ENCODE peak calls at places on chromosomes 11 and 22, in six cellular contexts. One of them, this sample, is unnamed.

GRCh38 chr11:12677131-12677530 is 2.9 kb downstream of the TEAD1 start:
- DNase-seq in effector CD8-positive, alpha-beta T cell: no peak
- DNase-seq in fibroblast of mammary gland: peak
- DNase-seq in tibial artery: no peak
- DNase-seq in activated B cell treated with CpG ODN at 0.5 μM for 24 hours: no peak
- DNase-seq in fibroblast of lung: peak
- DNase-seq in this sample: peak

GRCh38 chr22:29307658-29308147 is 1.3 kb downstream of the GAS2L1 start:
- DNase-seq in effector CD8-positive, alpha-beta T cell: no peak
- DNase-seq in fibroblast of mammary gland: no peak
- DNase-seq in tibial artery: peak
- DNase-seq in activated B cell treated with CpG ODN at 0.5 μM for 24 hours: no peak
- DNase-seq in fibroblast of lung: no peak
- DNase-seq in this sample: no peak

GRCh38 chr11:103601230-103601846 is 435.1 kb upstream of the DDI1 start:
- DNase-seq in effector CD8-positive, alpha-beta T cell: no peak
- DNase-seq in fibroblast of mammary gland: peak
- DNase-seq in tibial artery: no peak
- DNase-seq in activated B cell treated with CpG ODN at 0.5 μM for 24 hours: no peak
- DNase-seq in fibroblast of lung: peak
- DNase-seq in this sample: peak

GRCh38 chr22:36233796-36234195 is 5.5 kb downstream of the APOL2 start:
- DNase-seq in effector CD8-positive, alpha-beta T cell: no peak
- DNase-seq in fibroblast of mammary gland: no peak
- DNase-seq in tibial artery: no peak
- DNase-seq in activated B cell treated with CpG ODN at 0.5 μM for 24 hours: no peak
- DNase-seq in fibroblast of lung: no peak
- DNase-seq in this sample: no peak

GRCh38 chr22:49295465-49295743 is 532.3 kb downstream of the BRD1 start:
- DNase-seq in effector CD8-positive, alpha-beta T cell: no peak
- DNase-seq in fibroblast of mammary gland: no peak
- DNase-seq in tibial artery: peak
- DNase-seq in activated B cell treated with CpG ODN at 0.5 μM for 24 hours: no peak
- DNase-seq in fibroblast of lung: no peak
- DNase-seq in this sample: no peak

GRCh38 chr11:61766353-61766841 is 14.0 kb downstream of the MYRF start:
- DNase-seq in effector CD8-positive, alpha-beta T cell: no peak
- DNase-seq in fibroblast of mammary gland: no peak
- DNase-seq in tibial artery: no peak
- DNase-seq in activated B cell treated with CpG ODN at 0.5 μM for 24 hours: no peak
- DNase-seq in fibroblast of lung: peak
- DNase-seq in this sample: peak

GRCh38 chr22:39381930-39382329 is 17.6 kb upstream of the TAB1 start:
- DNase-seq in effector CD8-positive, alpha-beta T cell: no peak
- DNase-seq in fibroblast of mammary gland: no peak
- DNase-seq in tibial artery: no peak
- DNase-seq in activated B cell treated with CpG ODN at 0.5 μM for 24 hours: no peak
- DNase-seq in fibroblast of lung: no peak
- DNase-seq in this sample: no peak

GRCh38 chr11:27116684-27117083 is 76.1 kb downstream of the BBOX1 start:
- DNase-seq in effector CD8-positive, alpha-beta T cell: no peak
- DNase-seq in fibroblast of mammary gland: peak
- DNase-seq in tibial artery: no peak
- DNase-seq in activated B cell treated with CpG ODN at 0.5 μM for 24 hours: no peak
- DNase-seq in fibroblast of lung: peak
- DNase-seq in this sample: peak

GRCh38 chr22:36180038-36180880 is 19.7 kb upstream of the APOL3 start:
- DNase-seq in effector CD8-positive, alpha-beta T cell: peak
- DNase-seq in fibroblast of mammary gland: peak
- DNase-seq in tibial artery: peak
- DNase-seq in activated B cell treated with CpG ODN at 0.5 μM for 24 hours: peak
- DNase-seq in fibroblast of lung: peak
- DNase-seq in this sample: peak

GRCh38 chr11:95078526-95078925 is 11.1 kb upstream of the ENDOD1 start:
- DNase-seq in effector CD8-positive, alpha-beta T cell: no peak
- DNase-seq in fibroblast of mammary gland: no peak
- DNase-seq in tibial artery: no peak
- DNase-seq in activated B cell treated with CpG ODN at 0.5 μM for 24 hours: no peak
- DNase-seq in fibroblast of lung: no peak
- DNase-seq in this sample: peak

GRCh38 chr11:130371004-130371590 is 56.4 kb upstream of the ZBTB44 start:
- DNase-seq in effector CD8-positive, alpha-beta T cell: no peak
- DNase-seq in fibroblast of mammary gland: no peak
- DNase-seq in tibial artery: no peak
- DNase-seq in activated B cell treated with CpG ODN at 0.5 μM for 24 hours: no peak
- DNase-seq in fibroblast of lung: no peak
- DNase-seq in this sample: no peak

GRCh38 chr22:37803636-37804371 is 3.9 kb upstream of the GCAT start:
- DNase-seq in effector CD8-positive, alpha-beta T cell: no peak
- DNase-seq in fibroblast of mammary gland: no peak
- DNase-seq in tibial artery: no peak
- DNase-seq in activated B cell treated with CpG ODN at 0.5 μM for 24 hours: no peak
- DNase-seq in fibroblast of lung: no peak
- DNase-seq in this sample: no peak

GRCh38 chr22:46791201-46791731 is 28.8 kb downstream of the TBC1D22A start:
- DNase-seq in effector CD8-positive, alpha-beta T cell: peak
- DNase-seq in fibroblast of mammary gland: peak
- DNase-seq in tibial artery: peak
- DNase-seq in activated B cell treated with CpG ODN at 0.5 μM for 24 hours: no peak
- DNase-seq in fibroblast of lung: peak
- DNase-seq in this sample: peak

GRCh38 chr22:12601870-12602779 is 2925.9 kb upstream of the OR11H1 start:
- DNase-seq in effector CD8-positive, alpha-beta T cell: no peak
- DNase-seq in fibroblast of mammary gland: no peak
- DNase-seq in tibial artery: peak
- DNase-seq in activated B cell treated with CpG ODN at 0.5 μM for 24 hours: no peak
- DNase-seq in fibroblast of lung: no peak
- DNase-seq in this sample: no peak

GRCh38 chr22:46457502-46458488 is 79.6 kb downstream of the CELSR1 start:
- DNase-seq in effector CD8-positive, alpha-beta T cell: no peak
- DNase-seq in fibroblast of mammary gland: peak
- DNase-seq in tibial artery: no peak
- DNase-seq in activated B cell treated with CpG ODN at 0.5 μM for 24 hours: no peak
- DNase-seq in fibroblast of lung: no peak
- DNase-seq in this sample: peak

GRCh38 chr22:28017558-28017820 is 98.4 kb upstream of the PITPNB start:
- DNase-seq in effector CD8-positive, alpha-beta T cell: no peak
- DNase-seq in fibroblast of mammary gland: no peak
- DNase-seq in tibial artery: no peak
- DNase-seq in activated B cell treated with CpG ODN at 0.5 μM for 24 hours: no peak
- DNase-seq in fibroblast of lung: no peak
- DNase-seq in this sample: no peak

GRCh38 chr11:35235944-35236666 is 97.1 kb downstream of the CD44 start:
- DNase-seq in effector CD8-positive, alpha-beta T cell: no peak
- DNase-seq in fibroblast of mammary gland: peak
- DNase-seq in tibial artery: no peak
- DNase-seq in activated B cell treated with CpG ODN at 0.5 μM for 24 hours: no peak
- DNase-seq in fibroblast of lung: no peak
- DNase-seq in this sample: peak

GRCh38 chr11:130761560-130762220 is 154.6 kb downstream of the SNX19 start:
- DNase-seq in effector CD8-positive, alpha-beta T cell: no peak
- DNase-seq in fibroblast of mammary gland: no peak
- DNase-seq in tibial artery: no peak
- DNase-seq in activated B cell treated with CpG ODN at 0.5 μM for 24 hours: no peak
- DNase-seq in fibroblast of lung: no peak
- DNase-seq in this sample: no peak

GRCh38 chr11:119493712-119494111 is 70.7 kb upstream of the THY1 start:
- DNase-seq in effector CD8-positive, alpha-beta T cell: no peak
- DNase-seq in fibroblast of mammary gland: no peak
- DNase-seq in tibial artery: no peak
- DNase-seq in activated B cell treated with CpG ODN at 0.5 μM for 24 hours: no peak
- DNase-seq in fibroblast of lung: peak
- DNase-seq in this sample: peak

GRCh38 chr11:110250168-110250567 is 46.2 kb downstream of the RDX start:
- DNase-seq in effector CD8-positive, alpha-beta T cell: no peak
- DNase-seq in fibroblast of mammary gland: no peak
- DNase-seq in tibial artery: no peak
- DNase-seq in activated B cell treated with CpG ODN at 0.5 μM for 24 hours: no peak
- DNase-seq in fibroblast of lung: no peak
- DNase-seq in this sample: no peak

GRCh38 chr22:17085277-17086091 is 684 bp downstream of the IL17RA start:
- DNase-seq in effector CD8-positive, alpha-beta T cell: no peak
- DNase-seq in fibroblast of mammary gland: no peak
- DNase-seq in tibial artery: peak
- DNase-seq in activated B cell treated with CpG ODN at 0.5 μM for 24 hours: peak
- DNase-seq in fibroblast of lung: peak
- DNase-seq in this sample: peak

GRCh38 chr22:20128902-20129746 is 2.5 kb upstream of the ZDHHC8 start:
- DNase-seq in effector CD8-positive, alpha-beta T cell: peak
- DNase-seq in fibroblast of mammary gland: peak
- DNase-seq in tibial artery: no peak
- DNase-seq in activated B cell treated with CpG ODN at 0.5 μM for 24 hours: no peak
- DNase-seq in fibroblast of lung: peak
- DNase-seq in this sample: peak

GRCh38 chr22:38737302-38738060 is 18.3 kb downstream of the SUN2 start:
- DNase-seq in effector CD8-positive, alpha-beta T cell: no peak
- DNase-seq in fibroblast of mammary gland: peak
- DNase-seq in tibial artery: no peak
- DNase-seq in activated B cell treated with CpG ODN at 0.5 μM for 24 hours: no peak
- DNase-seq in fibroblast of lung: no peak
- DNase-seq in this sample: no peak

GRCh38 chr11:23903044-23903704 is 593.7 kb upstream of the LUZP2 start:
- DNase-seq in effector CD8-positive, alpha-beta T cell: no peak
- DNase-seq in fibroblast of mammary gland: peak
- DNase-seq in tibial artery: no peak
- DNase-seq in activated B cell treated with CpG ODN at 0.5 μM for 24 hours: no peak
- DNase-seq in fibroblast of lung: peak
- DNase-seq in this sample: peak

GRCh38 chr11:17714356-17714854 is 5.0 kb upstream of the MYOD1 start:
- DNase-seq in effector CD8-positive, alpha-beta T cell: no peak
- DNase-seq in fibroblast of mammary gland: no peak
- DNase-seq in tibial artery: no peak
- DNase-seq in activated B cell treated with CpG ODN at 0.5 μM for 24 hours: no peak
- DNase-seq in fibroblast of lung: no peak
- DNase-seq in this sample: no peak

GRCh38 chr22:45626198-45626651 is 45.4 kb upstream of the ATXN10 start:
- DNase-seq in effector CD8-positive, alpha-beta T cell: no peak
- DNase-seq in fibroblast of mammary gland: no peak
- DNase-seq in tibial artery: no peak
- DNase-seq in activated B cell treated with CpG ODN at 0.5 μM for 24 hours: no peak
- DNase-seq in fibroblast of lung: no peak
- DNase-seq in this sample: no peak

GRCh38 chr11:13862845-13863392 is 99.6 kb upstream of the SPON1 start:
- DNase-seq in effector CD8-positive, alpha-beta T cell: no peak
- DNase-seq in fibroblast of mammary gland: peak
- DNase-seq in tibial artery: no peak
- DNase-seq in activated B cell treated with CpG ODN at 0.5 μM for 24 hours: no peak
- DNase-seq in fibroblast of lung: peak
- DNase-seq in this sample: no peak

GRCh38 chr11:117584056-117584830 is 212.8 kb downstream of the DSCAML1 start:
- DNase-seq in effector CD8-positive, alpha-beta T cell: no peak
- DNase-seq in fibroblast of mammary gland: peak
- DNase-seq in tibial artery: peak
- DNase-seq in activated B cell treated with CpG ODN at 0.5 μM for 24 hours: no peak
- DNase-seq in fibroblast of lung: no peak
- DNase-seq in this sample: no peak

GRCh38 chr22:42994917-42995562 is 19.9 kb downstream of the PACSIN2 start:
- DNase-seq in effector CD8-positive, alpha-beta T cell: no peak
- DNase-seq in fibroblast of mammary gland: peak
- DNase-seq in tibial artery: peak
- DNase-seq in activated B cell treated with CpG ODN at 0.5 μM for 24 hours: no peak
- DNase-seq in fibroblast of lung: peak
- DNase-seq in this sample: peak